ENCODE peak calls at places on chromosomes 3 and 15, in seven cellular contexts. B is mucosa of gallbladder; C is stimulated activated CD4-positive, alpha-beta T cell treated with anti-CD3 and anti-CD28 coated beads, TNF-alpha, amount 100 ng/mL, for 4 hours; M is NCI-H187; H is NCI-H2029; X is kidney tubule cell; V is lower leg skin. I is an unnamed sample.

GRCh38 chr3:8311321-8311720 is 190.3 kb upstream of the LMCD1 start:
- DNase-seq in X (no peak), V (no peak), H (no peak), M (no peak), B (no peak), C (no peak), I (no peak)

GRCh38 chr3:72625616-72626337 is 222.5 kb downstream of the SHQ1 start:
- DNase-seq in C (no peak), V (no peak), H (no peak), M (no peak), B (no peak), X (peak; percentile 98), I (no peak)

GRCh38 chr3:193068365-193068764 is 150.7 kb upstream of the MB21D2 start:
- DNase-seq in B (no peak), M (no peak), V (no peak), H (no peak), X (no peak), C (no peak), I (no peak)

GRCh38 chr15:46260937-46261336 is 626.1 kb downstream of the SQOR start:
- DNase-seq in B (no peak), C (no peak), H (no peak), M (no peak), X (no peak), V (no peak), I (no peak)

GRCh38 chr15:101502572-101503295 is 13.2 kb upstream of the PCSK6 start:
- DNase-seq in B (peak; percentile 6), C (no peak), M (no peak), V (no peak), X (no peak), H (no peak), I (peak; percentile 66)

GRCh38 chr3:107661447-107662108 is 138.8 kb downstream of the BBX start:
- DNase-seq in B (no peak), V (no peak), M (no peak), H (no peak), C (no peak), X (no peak), I (no peak)

GRCh38 chr15:75140080-75140879 is 61.4 kb upstream of the C15orf39 start:
- DNase-seq in X (no peak), B (no peak), C (no peak), H (no peak), M (no peak), V (no peak), I (no peak)

GRCh38 chr3:128555098-128555825 is 62.3 kb upstream of the GATA2 start:
- DNase-seq in V (no peak), H (no peak), C (no peak), B (peak; percentile 33), X (no peak), M (no peak), I (no peak)

GRCh38 chr3:18111702-18112311 is 313.3 kb downstream of the SATB1 start:
- DNase-seq in X (peak; percentile 33), B (no peak), C (no peak), V (no peak), H (peak; percentile 48), M (no peak), I (no peak)

GRCh38 chr3:196563721-196564225 is 4.6 kb downstream of the WDR53 start:
- DNase-seq in X (peak; percentile 56), V (no peak), H (no peak), M (no peak), C (no peak), B (no peak), I (no peak)

GRCh38 chr3:170976190-170976519 is 50.4 kb downstream of the SLC2A2 start:
- DNase-seq in M (no peak), C (no peak), X (no peak), V (no peak), H (no peak), B (no peak), I (no peak)

GRCh38 chr3:125148836-125149235 is 63.7 kb downstream of the SLC12A8 start:
- DNase-seq in M (no peak), H (no peak), B (no peak), C (no peak), V (no peak), X (peak; percentile 27), I (no peak)

GRCh38 chr15:64842099-64842940 is 605 bp downstream of the PLEKHO2 start:
- DNase-seq in V (no peak), B (no peak), H (no peak), M (no peak), C (no peak), X (peak; percentile 35), I (no peak)

GRCh38 chr15:25790003-25790660 is 73.0 kb downstream of the ATP10A start:
- DNase-seq in H (no peak), M (no peak), V (peak; percentile 78), X (peak; percentile 36), B (peak; percentile 41), C (no peak), I (peak; percentile 95)

GRCh38 chr3:10008588-10009344 is 17.5 kb upstream of the FANCD2 start:
- DNase-seq in X (peak; percentile 71), H (peak; percentile 76), V (peak; percentile 85), B (peak; percentile 85), M (peak; percentile 28), C (peak; percentile 65), I (peak; percentile 98)

GRCh38 chr3:127629462-127630403 is 748 bp downstream of the PODXL2 start:
- DNase-seq in V (no peak), C (peak; percentile 15), B (no peak), X (no peak), H (peak; percentile 22), M (no peak), I (no peak)

GRCh38 chr3:141360888-141361598 is 7.3 kb upstream of the ZBTB38 start:
- DNase-seq in V (no peak), H (peak; percentile 65), M (no peak), B (no peak), C (no peak), X (peak; percentile 72), I (no peak)

GRCh38 chr3:185992801-185993467 is 55.1 kb upstream of the TRA2B start:
- DNase-seq in X (peak; percentile 11), C (no peak), V (peak; percentile 49), B (no peak), M (no peak), H (no peak), I (no peak)

GRCh38 chr3:63914312-63914711 is 2.1 kb upstream of the SCAANT1 start:
- DNase-seq in X (no peak), V (peak; percentile 69), C (no peak), M (no peak), H (no peak), B (peak; percentile 61), I (no peak)

GRCh38 chr15:27582741-27583400 is 516.2 kb downstream of the OCA2 start:
- DNase-seq in V (no peak), M (no peak), H (no peak), B (no peak), C (no peak), X (no peak), I (peak; percentile 17)

GRCh38 chr3:24740367-24740766 is 245.7 kb upstream of the THRB start:
- DNase-seq in C (no peak), H (no peak), X (no peak), V (no peak), B (no peak), M (no peak), I (no peak)

GRCh38 chr3:184808021-184808420 is 3.9 kb upstream of the VPS8 start:
- DNase-seq in V (no peak), C (no peak), M (no peak), H (no peak), B (no peak), X (no peak), I (peak; percentile 68)

GRCh38 chr3:48594431-48595049 is 589 bp downstream of the COL7A1 start:
- DNase-seq in M (no peak), V (no peak), B (no peak), H (no peak), X (peak; percentile 35), C (no peak), I (no peak)

GRCh38 chr3:99884484-99884883 is 66.8 kb downstream of the CMSS1 start:
- DNase-seq in V (no peak), C (no peak), M (no peak), X (no peak), H (no peak), B (no peak), I (no peak)

GRCh38 chr3:150733936-150734794 is 28.8 kb downstream of the SIAH2 start:
- DNase-seq in C (no peak), B (no peak), V (no peak), X (no peak), M (no peak), H (no peak), I (no peak)

GRCh38 chr3:136336329-136337100 is 86.4 kb downstream of the PCCB start:
- DNase-seq in M (no peak), C (no peak), X (no peak), V (no peak), B (no peak), H (no peak), I (no peak)

GRCh38 chr3:46599590-46599989 is 12.7 kb upstream of the FAM240A start:
- DNase-seq in V (no peak), C (no peak), M (no peak), X (no peak), H (no peak), B (no peak), I (no peak)

GRCh38 chr3:128004661-128005060 is 47.6 kb upstream of the SEC61A1 start:
- DNase-seq in X (no peak), H (no peak), V (no peak), C (no peak), M (no peak), B (no peak), I (no peak)

GRCh38 chr15:80887148-80887547 is 102.5 kb downstream of the MESD start:
- DNase-seq in V (no peak), C (no peak), M (no peak), H (no peak), X (no peak), B (no peak), I (no peak)

GRCh38 chr3:182925944-182926337 is 54.4 kb downstream of the DCUN1D1 start:
- DNase-seq in V (no peak), B (no peak), M (no peak), X (no peak), H (no peak), C (no peak), I (no peak)

GRCh38 chr15:23897091-23897490 is 210.0 kb upstream of the NDN start:
- DNase-seq in B (no peak), H (no peak), V (no peak), X (no peak), C (no peak), M (no peak), I (peak; percentile 87)

GRCh38 chr15:77026501-77027110 is 31.7 kb downstream of the PSTPIP1 start:
- DNase-seq in C (no peak), X (no peak), H (no peak), V (no peak), M (no peak), B (no peak), I (no peak)

GRCh38 chr15:99507732-99508571 is 57.8 kb upstream of the MEF2A start:
- DNase-seq in B (peak; percentile 51), V (peak; percentile 77), X (no peak), H (no peak), C (no peak), M (no peak), I (no peak)

GRCh38 chr3:55488398-55489055 is 1.4 kb upstream of the WNT5A start:
- DNase-seq in V (no peak), X (peak; percentile 70), M (no peak), B (peak; percentile 71), H (no peak), C (no peak), I (no peak)

GRCh38 chr3:98567646-98568280 is 25.6 kb downstream of the CPOX start:
- DNase-seq in C (no peak), M (no peak), X (no peak), H (no peak), B (no peak), V (no peak), I (no peak)

GRCh38 chr15:75327005-75327404 is 8.9 kb upstream of the COMMD4 start:
- DNase-seq in M (no peak), V (no peak), C (no peak), B (no peak), H (no peak), X (no peak), I (no peak)

GRCh38 chr3:133884547-133885240 is 11.0 kb downstream of the RAB6B start:
- DNase-seq in X (no peak), V (peak; percentile 2), C (no peak), M (no peak), B (no peak), H (no peak), I (peak; percentile 89)